ENCODE peak calls at places on chromosomes 16 and 17, in seven cellular contexts. One of them, this sample, is unnamed. For H4K20me1, the result is how much of the 10 kb centered on the place peaks cover.

GRCh38 chr16:57283214-57283955 is 1.1 kb downstream of the PLLP start:
- DNase-seq in GM23248: no peak
- DNase-seq in HepG2: no peak
- DNase-seq in K562: no peak
- DNase-seq in endothelial cell of umbilical vein: no peak
- DNase-seq in astrocyte: no peak
- DNase-seq in PC-3: no peak
- DNase-seq in this sample: no peak

GRCh38 chr17:31388770-31389672 is 2.5 kb upstream of the RAB11FIP4 start:
- DNase-seq in GM23248: peak
- DNase-seq in HepG2: no peak
- DNase-seq in K562: peak
- DNase-seq in endothelial cell of umbilical vein: peak
- DNase-seq in astrocyte: no peak
- DNase-seq in PC-3: peak
- DNase-seq in this sample: peak

GRCh38 chr17:59617141-59617757 is 2.4 kb upstream of the CLTC start:
- DNase-seq in GM23248: no peak
- DNase-seq in HepG2: no peak
- DNase-seq in K562: no peak
- DNase-seq in endothelial cell of umbilical vein: no peak
- DNase-seq in astrocyte: peak
- DNase-seq in PC-3: peak
- DNase-seq in this sample: no peak

GRCh38 chr17:46875849-46876352 is 24.5 kb downstream of the WNT9B start:
- DNase-seq in GM23248: no peak
- DNase-seq in HepG2: no peak
- DNase-seq in K562: no peak
- DNase-seq in endothelial cell of umbilical vein: no peak
- DNase-seq in astrocyte: no peak
- DNase-seq in PC-3: no peak
- DNase-seq in this sample: no peak

GRCh38 chr17:63442549-63443035 is 3.5 kb downstream of the CYB561 start:
- DNase-seq in GM23248: no peak
- DNase-seq in HepG2: no peak
- DNase-seq in K562: peak
- DNase-seq in endothelial cell of umbilical vein: no peak
- DNase-seq in astrocyte: no peak
- DNase-seq in PC-3: peak
- DNase-seq in this sample: peak

GRCh38 chr17:3695723-3696411 is at the start of gene P2RX5:
- DNase-seq in GM23248: peak
- DNase-seq in HepG2: no peak
- DNase-seq in K562: peak
- DNase-seq in endothelial cell of umbilical vein: peak
- DNase-seq in astrocyte: peak
- DNase-seq in PC-3: peak
- DNase-seq in this sample: peak

GRCh38 chr17:76103274-76104139 is at the start of gene EXOC7:
- DNase-seq in GM23248: peak
- DNase-seq in HepG2: peak
- DNase-seq in K562: peak
- DNase-seq in endothelial cell of umbilical vein: peak
- DNase-seq in astrocyte: peak
- DNase-seq in PC-3: peak
- DNase-seq in this sample: peak

GRCh38 chr17:80738020-80738380 is 193.4 kb downstream of the RPTOR start:
- DNase-seq in GM23248: no peak
- DNase-seq in HepG2: no peak
- DNase-seq in K562: no peak
- DNase-seq in endothelial cell of umbilical vein: no peak
- DNase-seq in astrocyte: no peak
- DNase-seq in PC-3: no peak
- DNase-seq in this sample: no peak

GRCh38 chr16:19167710-19168172 is 299 bp upstream of the SYT17 start:
- DNase-seq in GM23248: peak
- DNase-seq in HepG2: peak
- DNase-seq in K562: peak
- DNase-seq in endothelial cell of umbilical vein: peak
- DNase-seq in astrocyte: peak
- DNase-seq in PC-3: peak
- DNase-seq in this sample: peak

GRCh38 chr17:73192894-73193701 is at the start of gene COG1:
- DNase-seq in GM23248: peak
- DNase-seq in HepG2: peak
- DNase-seq in K562: peak
- DNase-seq in endothelial cell of umbilical vein: peak
- DNase-seq in astrocyte: peak
- DNase-seq in PC-3: peak
- DNase-seq in this sample: peak

GRCh38 chr17:2174471-2175293 is 119.8 kb downstream of the HIC1 start:
- DNase-seq in GM23248: peak
- DNase-seq in HepG2: peak
- DNase-seq in K562: no peak
- DNase-seq in endothelial cell of umbilical vein: peak
- DNase-seq in astrocyte: peak
- DNase-seq in PC-3: no peak
- DNase-seq in this sample: no peak

GRCh38 chr16:83914091-83914710 is 15.3 kb downstream of the MLYCD start:
- DNase-seq in GM23248: no peak
- DNase-seq in HepG2: no peak
- DNase-seq in K562: no peak
- DNase-seq in endothelial cell of umbilical vein: no peak
- DNase-seq in astrocyte: no peak
- DNase-seq in PC-3: no peak
- DNase-seq in this sample: no peak

GRCh38 chr16:83917152-83918120 is 18.5 kb downstream of the MLYCD start:
- DNase-seq in GM23248: no peak
- DNase-seq in HepG2: no peak
- DNase-seq in K562: no peak
- DNase-seq in endothelial cell of umbilical vein: no peak
- DNase-seq in astrocyte: no peak
- DNase-seq in PC-3: no peak
- DNase-seq in this sample: no peak

GRCh38 chr16:83915081-83915480 is 16.2 kb downstream of the MLYCD start:
- DNase-seq in GM23248: no peak
- DNase-seq in HepG2: no peak
- DNase-seq in K562: no peak
- DNase-seq in endothelial cell of umbilical vein: no peak
- DNase-seq in astrocyte: no peak
- DNase-seq in PC-3: no peak
- DNase-seq in this sample: no peak

GRCh38 chr16:83913234-83913633 is 14.3 kb downstream of the MLYCD start:
- DNase-seq in GM23248: no peak
- DNase-seq in HepG2: no peak
- DNase-seq in K562: no peak
- DNase-seq in endothelial cell of umbilical vein: no peak
- DNase-seq in astrocyte: no peak
- DNase-seq in PC-3: no peak
- DNase-seq in this sample: peak

DNA sequence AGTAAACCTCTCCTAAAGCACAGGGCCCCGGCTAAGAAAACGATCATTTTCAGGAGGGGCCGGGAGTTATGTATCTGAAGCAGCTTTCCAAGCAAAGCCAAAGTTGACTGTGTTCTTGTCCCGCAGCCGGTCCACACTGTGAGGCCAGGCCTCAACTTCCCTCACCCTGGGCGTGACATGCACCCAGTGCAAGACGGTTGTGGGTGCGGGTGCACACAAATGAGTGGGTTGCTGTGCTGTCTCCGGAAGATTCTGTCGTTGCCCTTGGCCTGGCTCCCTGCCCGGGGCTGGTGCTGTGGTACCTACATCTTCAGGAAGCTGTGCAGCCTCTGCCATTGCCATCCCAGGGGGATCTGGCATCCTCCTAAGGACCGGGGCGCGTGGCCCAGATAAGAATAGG is 16.6 kb downstream of the MLYCD start:
- DNase-seq in GM23248: no peak
- DNase-seq in HepG2: no peak
- DNase-seq in K562: no peak
- DNase-seq in endothelial cell of umbilical vein: no peak
- DNase-seq in astrocyte: no peak
- DNase-seq in PC-3: no peak
- DNase-seq in this sample: no peak
- H4K20me1 ChIP-seq in GM23248: under half
- H4K20me1 ChIP-seq in HepG2: under half
- H4K20me1 ChIP-seq in K562: under half
- H4K20me1 ChIP-seq in endothelial cell of umbilical vein: under half
- H4K20me1 ChIP-seq in astrocyte: under half
- H4K20me1 ChIP-seq in PC-3: under half
- H4K20me1 ChIP-seq in this sample: under half

GRCh38 chr16:82386771-82387170 is 216.7 kb upstream of the MPHOSPH6 start:
- DNase-seq in GM23248: no peak
- DNase-seq in HepG2: no peak
- DNase-seq in K562: no peak
- DNase-seq in endothelial cell of umbilical vein: no peak
- DNase-seq in astrocyte: no peak
- DNase-seq in PC-3: no peak
- DNase-seq in this sample: no peak
- H4K20me1 ChIP-seq in GM23248: under half
- H4K20me1 ChIP-seq in HepG2: under half
- H4K20me1 ChIP-seq in K562: under half
- H4K20me1 ChIP-seq in endothelial cell of umbilical vein: under half
- H4K20me1 ChIP-seq in astrocyte: under half
- H4K20me1 ChIP-seq in PC-3: under half
- H4K20me1 ChIP-seq in this sample: under half

GRCh38 chr17:42075789-42076188 is 22.5 kb downstream of the ZNF385C start:
- DNase-seq in GM23248: no peak
- DNase-seq in HepG2: peak
- DNase-seq in K562: no peak
- DNase-seq in endothelial cell of umbilical vein: no peak
- DNase-seq in astrocyte: no peak
- DNase-seq in PC-3: no peak
- DNase-seq in this sample: no peak

GRCh38 chr17:42078396-42079042 is 19.8 kb downstream of the ZNF385C start:
- DNase-seq in GM23248: no peak
- DNase-seq in HepG2: no peak
- DNase-seq in K562: peak
- DNase-seq in endothelial cell of umbilical vein: peak
- DNase-seq in astrocyte: no peak
- DNase-seq in PC-3: no peak
- DNase-seq in this sample: no peak

GRCh38 chr17:42079541-42079940 is 18.7 kb downstream of the ZNF385C start:
- DNase-seq in GM23248: no peak
- DNase-seq in HepG2: no peak
- DNase-seq in K562: no peak
- DNase-seq in endothelial cell of umbilical vein: no peak
- DNase-seq in astrocyte: no peak
- DNase-seq in PC-3: no peak
- DNase-seq in this sample: no peak

GRCh38 chr17:42076797-42077559 is 21.3 kb downstream of the ZNF385C start:
- DNase-seq in GM23248: no peak
- DNase-seq in HepG2: no peak
- DNase-seq in K562: no peak
- DNase-seq in endothelial cell of umbilical vein: no peak
- DNase-seq in astrocyte: no peak
- DNase-seq in PC-3: no peak
- DNase-seq in this sample: no peak

GRCh38 chr17:42077770-42078169 is 20.5 kb downstream of the ZNF385C start:
- DNase-seq in GM23248: no peak
- DNase-seq in HepG2: no peak
- DNase-seq in K562: no peak
- DNase-seq in endothelial cell of umbilical vein: no peak
- DNase-seq in astrocyte: no peak
- DNase-seq in PC-3: no peak
- DNase-seq in this sample: no peak
- H4K20me1 ChIP-seq in GM23248: under half
- H4K20me1 ChIP-seq in HepG2: under half
- H4K20me1 ChIP-seq in K562: under half
- H4K20me1 ChIP-seq in endothelial cell of umbilical vein: under half
- H4K20me1 ChIP-seq in astrocyte: under half
- H4K20me1 ChIP-seq in PC-3: under half
- H4K20me1 ChIP-seq in this sample: under half

GRCh38 chr16:89297870-89298545 is 80.5 kb downstream of the ZNF778 start:
- DNase-seq in GM23248: no peak
- DNase-seq in HepG2: no peak
- DNase-seq in K562: no peak
- DNase-seq in endothelial cell of umbilical vein: no peak
- DNase-seq in astrocyte: no peak
- DNase-seq in PC-3: no peak
- DNase-seq in this sample: no peak
- H4K20me1 ChIP-seq in GM23248: under half
- H4K20me1 ChIP-seq in HepG2: half or more
- H4K20me1 ChIP-seq in K562: under half
- H4K20me1 ChIP-seq in endothelial cell of umbilical vein: under half
- H4K20me1 ChIP-seq in astrocyte: half or more
- H4K20me1 ChIP-seq in PC-3: under half
- H4K20me1 ChIP-seq in this sample: half or more

DNA sequence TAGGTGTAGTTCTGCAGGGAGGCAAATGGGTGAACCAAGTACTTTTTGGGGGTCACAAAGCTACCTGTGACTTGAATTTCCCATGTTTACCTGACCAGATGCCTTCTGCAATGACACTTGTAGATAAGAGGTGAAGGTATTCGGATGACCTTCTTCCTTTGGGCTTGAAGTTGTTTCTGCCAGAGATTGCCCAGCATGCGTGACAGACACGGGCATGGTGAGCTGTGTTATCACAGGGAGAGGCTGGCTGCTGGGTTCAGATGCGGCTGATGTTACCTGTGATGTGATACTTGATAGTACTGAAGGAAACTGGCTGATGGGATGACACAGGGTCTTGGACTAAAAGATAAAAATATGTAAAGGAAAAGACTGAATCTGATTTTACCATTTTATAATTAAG is 14.1 kb downstream of the PKD1L3 start:
- DNase-seq in GM23248: no peak
- DNase-seq in HepG2: no peak
- DNase-seq in K562: no peak
- DNase-seq in endothelial cell of umbilical vein: no peak
- DNase-seq in astrocyte: no peak
- DNase-seq in PC-3: no peak
- DNase-seq in this sample: no peak
- H4K20me1 ChIP-seq in GM23248: under half
- H4K20me1 ChIP-seq in HepG2: under half
- H4K20me1 ChIP-seq in K562: under half
- H4K20me1 ChIP-seq in endothelial cell of umbilical vein: under half
- H4K20me1 ChIP-seq in astrocyte: under half
- H4K20me1 ChIP-seq in PC-3: under half
- H4K20me1 ChIP-seq in this sample: under half

This sample was measured in neural progenitor cell.